ENCODE peak calls at places on chromosomes 11 and 22, in six cellular contexts. Y, B, C, R, E and F are unnamed samples.

GRCh38 chr11:63769044-63769718 is 606 bp upstream of the ZFTA start:
- DNase-seq in Y (no peak), B (peak), C (peak), R (no peak), E (peak), F (peak)

GRCh38 chr11:14300661-14301304 is 58.2 kb downstream of the RRAS2 start:
- DNase-seq in Y (peak), B (peak), C (peak), R (peak), E (peak), F (peak)

GRCh38 chr11:128379587-128380279 is 207.6 kb downstream of the ETS1 start:
- DNase-seq in Y (no peak), B (no peak), C (no peak), R (no peak), E (peak), F (no peak)

GRCh38 chr11:125517116-125517804 is 21.2 kb upstream of the FEZ1 start:
- DNase-seq in Y (peak), B (no peak), C (peak), R (peak), E (no peak), F (peak)

GRCh38 chr11:112963368-112963955 is 2.2 kb downstream of the NCAM1 start:
- DNase-seq in Y (no peak), B (no peak), C (no peak), R (no peak), E (no peak), F (no peak)

GRCh38 chr11:7077101-7077500 is 11.7 kb upstream of the RBMXL2 start:
- DNase-seq in Y (no peak), B (no peak), C (no peak), R (no peak), E (no peak), F (no peak)

GRCh38 chr22:42074153-42074750 is at the start of gene PHETA2:
- DNase-seq in Y (peak), B (no peak), C (no peak), R (no peak), E (peak), F (no peak)

GRCh38 chr22:46025973-46026906 is 49.3 kb upstream of the WNT7B start:
- DNase-seq in Y (no peak), B (no peak), C (no peak), R (no peak), E (no peak), F (no peak)

GRCh38 chr11:86664930-86665329 is 7.5 kb downstream of the ME3 start:
- DNase-seq in Y (no peak), B (no peak), C (no peak), R (peak), E (no peak), F (no peak)

GRCh38 chr11:94897330-94897768 is 76.0 kb downstream of the CWC15 start:
- DNase-seq in Y (peak), B (peak), C (peak), R (peak), E (peak), F (peak)

GRCh38 chr11:34651551-34651950 is 30.7 kb downstream of the EHF start:
- DNase-seq in Y (peak), B (no peak), C (no peak), R (no peak), E (no peak), F (no peak)
- H3K27ac ChIP-seq in Y (no peak), B (no peak), C (no peak), R (peak), E (no peak), F (no peak)

GRCh38 chr22:36835903-36836302 is 19.1 kb upstream of the PVALB start:
- DNase-seq in Y (no peak), B (no peak), C (no peak), R (no peak), E (no peak), F (no peak)
- H3K27ac ChIP-seq in Y (no peak), B (no peak), C (no peak), R (no peak), E (no peak), F (no peak)

GRCh38 chr22:27727673-27728451 is 73.7 kb downstream of the MN1 start:
- DNase-seq in Y (no peak), B (no peak), C (no peak), R (no peak), E (no peak), F (no peak)

GRCh38 chr22:27724706-27725105 is 76.8 kb downstream of the MN1 start:
- DNase-seq in Y (peak), B (no peak), C (no peak), R (no peak), E (no peak), F (no peak)

GRCh38 chr22:27724181-27724580 is 77.4 kb downstream of the MN1 start:
- DNase-seq in Y (no peak), B (no peak), C (no peak), R (no peak), E (no peak), F (no peak)

GRCh38 chr22:27726344-27726725 is 75.2 kb downstream of the MN1 start:
- DNase-seq in Y (no peak), B (no peak), C (no peak), R (no peak), E (no peak), F (no peak)

GRCh38 chr22:27726726-27727449 is 74.7 kb downstream of the MN1 start:
- DNase-seq in Y (peak), B (no peak), C (no peak), R (peak), E (no peak), F (no peak)
- H3K27ac ChIP-seq in Y (peak), B (no peak), C (peak), R (peak), E (no peak), F (no peak)

DNA sequence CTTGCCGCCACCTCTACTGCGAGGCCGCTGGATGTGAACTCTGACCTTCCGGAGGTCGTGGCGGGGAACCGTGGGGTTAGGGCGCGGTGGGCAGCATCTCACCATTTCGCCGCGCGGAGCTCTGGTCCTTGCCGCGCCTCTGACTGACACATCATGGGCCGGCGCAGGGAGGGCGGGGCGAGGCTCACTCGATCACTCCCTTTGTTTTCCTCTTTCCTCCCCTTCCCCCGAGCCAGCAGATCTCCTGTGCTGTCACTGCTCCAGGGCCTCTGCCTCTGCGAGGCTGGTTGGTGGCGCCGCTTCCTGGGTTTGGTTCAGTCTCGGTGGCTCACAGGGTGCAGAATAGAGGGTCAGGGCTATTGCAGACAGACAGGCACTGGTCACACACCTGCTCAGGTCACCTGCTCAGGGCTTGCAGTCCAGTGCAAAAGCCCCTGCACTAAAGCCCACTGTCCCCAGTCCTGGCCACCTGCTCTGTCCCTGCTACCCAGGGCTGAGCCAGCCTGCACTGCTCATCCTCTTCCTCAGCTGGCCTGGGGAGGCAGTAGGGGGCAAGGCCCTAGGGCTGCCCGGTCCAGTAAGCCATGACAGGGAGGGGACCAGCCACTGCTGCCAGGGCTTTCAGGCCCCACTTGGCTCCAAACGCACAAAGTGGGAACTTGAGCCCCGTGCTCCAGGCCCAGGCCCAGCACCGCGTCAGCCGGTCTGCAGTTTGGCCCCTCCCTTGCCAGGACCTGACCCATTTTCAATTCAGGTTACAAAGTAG is 36.2 kb downstream of the PISD start:
- DNase-seq in Y (peak), B (no peak), C (peak), R (no peak), E (no peak), F (peak)
- H3K27ac ChIP-seq in Y (peak), B (no peak), C (peak), R (no peak), E (no peak), F (peak)

DNA sequence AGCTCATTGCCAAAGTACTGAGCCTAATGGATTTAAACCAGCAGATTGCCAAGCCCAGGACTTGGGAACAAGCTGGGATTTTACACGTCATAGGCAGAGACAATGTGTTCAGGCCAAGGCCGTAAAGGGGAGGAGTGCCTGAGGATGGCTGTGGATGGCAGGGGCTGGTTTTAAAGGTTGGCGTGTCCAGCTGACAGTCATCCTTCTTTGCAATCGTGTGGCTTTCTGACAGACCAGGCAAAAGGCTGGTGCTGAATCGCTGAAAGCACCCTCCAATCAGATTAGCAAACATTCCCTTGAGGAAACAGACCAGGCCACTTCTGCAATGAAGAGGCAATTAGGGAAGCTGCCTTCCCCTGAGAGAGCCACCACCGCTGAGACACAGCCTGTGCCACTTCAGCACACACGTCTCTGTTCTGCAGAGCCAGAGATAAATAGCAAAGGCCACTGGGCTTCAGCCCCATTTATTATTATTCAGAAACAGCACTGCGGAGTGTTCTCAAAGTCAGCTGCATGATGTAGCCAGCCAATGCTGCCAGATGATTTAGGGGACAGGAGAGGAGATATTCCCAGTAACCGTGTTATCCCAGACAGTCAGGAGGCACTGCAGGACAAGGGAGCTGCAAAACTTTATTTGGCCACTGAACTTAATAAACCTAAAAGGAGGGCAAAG is 54.2 kb upstream of the CSNK2A3 start:
- DNase-seq in Y (no peak), B (no peak), C (no peak), R (no peak), E (no peak), F (no peak)
- H3K27ac ChIP-seq in Y (no peak), B (no peak), C (peak), R (no peak), E (no peak), F (no peak)

DNA sequence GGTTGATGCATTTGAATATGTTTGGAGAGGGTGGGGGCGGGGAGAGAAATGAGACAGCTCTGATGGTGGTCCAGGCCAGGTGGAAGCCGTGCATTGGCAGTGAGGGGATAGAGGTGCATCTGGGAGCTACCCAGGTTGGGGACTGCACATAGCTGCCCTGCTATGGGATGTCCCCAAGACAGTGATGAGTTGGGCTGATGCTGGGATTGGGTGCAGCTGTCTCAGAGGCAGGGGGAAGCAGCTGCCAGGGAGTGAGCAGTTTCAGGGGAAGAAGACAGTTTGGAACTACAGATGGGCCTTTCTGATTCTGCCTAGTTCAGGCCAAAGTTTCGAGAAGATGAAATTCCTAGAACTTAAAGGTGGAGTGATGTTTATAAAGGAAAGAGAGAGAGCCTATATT is 23.4 kb downstream of the SLCO2B1 start:
- DNase-seq in Y (no peak), B (no peak), C (no peak), R (no peak), E (no peak), F (no peak)
- H3K27ac ChIP-seq in Y (no peak), B (no peak), C (peak), R (no peak), E (no peak), F (peak)

DNA sequence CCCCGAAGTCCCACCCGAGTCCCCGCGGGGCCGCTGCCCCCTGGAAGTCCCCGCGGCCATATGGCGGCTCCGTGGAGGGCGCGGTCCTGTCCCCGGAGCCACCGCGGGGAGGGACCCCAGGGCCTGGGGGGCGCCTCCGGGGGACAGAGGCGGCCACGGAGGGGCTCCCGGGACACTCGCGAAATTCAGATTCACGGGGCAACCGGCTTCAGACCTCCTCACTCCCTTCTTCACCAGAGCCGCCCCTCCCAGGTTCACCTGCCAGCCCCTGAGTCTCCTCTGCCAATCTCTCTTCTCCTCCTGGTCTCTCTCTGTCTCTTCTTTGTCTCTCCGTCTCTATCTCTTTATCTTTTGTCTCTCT is 28.2 kb upstream of the TOLLIP start:
- DNase-seq in Y (no peak), B (no peak), C (no peak), R (no peak), E (no peak), F (no peak)
- H3K27ac ChIP-seq in Y (no peak), B (no peak), C (no peak), R (no peak), E (peak), F (no peak)

GRCh38 chr11:46363455-46363920 is 16.2 kb downstream of the DGKZ start:
- DNase-seq in Y (peak), B (no peak), C (peak), R (no peak), E (no peak), F (peak)
- H3K27ac ChIP-seq in Y (no peak), B (no peak), C (peak), R (no peak), E (no peak), F (peak)

GRCh38 chr22:31840581-31840980 is 86.8 kb downstream of the DEPDC5 start:
- DNase-seq in Y (no peak), B (no peak), C (no peak), R (no peak), E (no peak), F (no peak)
- H3K27ac ChIP-seq in Y (no peak), B (no peak), C (peak), R (no peak), E (no peak), F (peak)